ENCODE peak calls at places on chromosomes 3 and 15, in eight cellular contexts. Q, C, G, K, N, E, H and U are unnamed samples.

GRCh38 chr3:126350502-126351085 is 6.6 kb downstream of the KLF15 start:
- DNase-seq in K (no peak), E (no peak), Q (no peak), N (no peak), C (no peak), H (no peak), G (no peak), U (no peak)

GRCh38 chr3:130522399-130522798 is 5.4 kb downstream of the COL6A6 start:
- DNase-seq in K (no peak), E (no peak), H (no peak), G (no peak), Q (no peak), N (no peak), C (no peak), U (no peak)

GRCh38 chr3:51734572-51734907 is 27.7 kb downstream of the GRM2 start:
- DNase-seq in G (no peak), N (no peak), H (no peak), Q (no peak), K (no peak), C (no peak), E (no peak), U (no peak)

GRCh38 chr3:38343797-38344594 is 2.6 kb upstream of the XYLB start:
- DNase-seq in C (no peak), H (no peak), K (no peak), E (peak), G (no peak), Q (no peak), N (no peak), U (no peak)

GRCh38 chr3:54882114-54882833 is 45.6 kb downstream of the LRTM1 start:
- DNase-seq in H (no peak), K (peak), G (no peak), C (no peak), N (no peak), Q (no peak), E (no peak), U (no peak)

GRCh38 chr15:73397461-73397860 is 28.7 kb upstream of the HCN4 start:
- DNase-seq in H (no peak), G (no peak), N (no peak), E (no peak), K (no peak), C (no peak), Q (no peak), U (no peak)

GRCh38 chr3:116561529-116561928 is 116.2 kb upstream of the LSAMP start:
- DNase-seq in C (no peak), N (no peak), E (no peak), Q (no peak), G (no peak), K (no peak), H (no peak), U (no peak)

GRCh38 chr15:38190501-38190900 is 62.1 kb upstream of the SPRED1 start:
- DNase-seq in Q (no peak), E (no peak), H (peak), C (no peak), N (no peak), G (no peak), K (no peak), U (no peak)

GRCh38 chr15:69414702-69415161 is 583 bp downstream of the KIF23 start:
- DNase-seq in C (peak), E (peak), G (peak), H (peak), Q (no peak), N (no peak), K (peak), U (peak)

GRCh38 chr3:142953443-142953842 is 10.0 kb downstream of the PAQR9 start:
- DNase-seq in H (no peak), E (no peak), N (no peak), K (no peak), G (no peak), Q (no peak), C (no peak), U (no peak)

GRCh38 chr15:23687143-23687470 is at the start of gene NDN:
- DNase-seq in C (peak), N (no peak), Q (no peak), E (peak), H (no peak), K (peak), G (no peak), U (peak)

GRCh38 chr3:170499562-170500156 is 81.0 kb downstream of the CLDN11 start:
- DNase-seq in C (peak), Q (no peak), E (peak), H (peak), K (peak), N (no peak), G (no peak), U (peak)

GRCh38 chr15:58724471-58724870 is 25.0 kb downstream of the ADAM10 start:
- DNase-seq in H (no peak), Q (no peak), E (no peak), G (no peak), N (no peak), K (peak), C (no peak), U (no peak)

GRCh38 chr3:134299185-134299887 is 48.7 kb upstream of the RYK start:
- DNase-seq in N (no peak), E (no peak), Q (no peak), H (peak), G (no peak), C (no peak), K (peak), U (peak)

GRCh38 chr3:86830566-86830965 is 160.4 kb downstream of the VGLL3 start:
- DNase-seq in C (no peak), E (no peak), G (no peak), H (no peak), N (no peak), K (peak), Q (no peak), U (no peak)

GRCh38 chr3:17030438-17030837 is 145.7 kb downstream of the PLCL2 start:
- DNase-seq in K (no peak), C (no peak), G (no peak), H (no peak), N (no peak), Q (no peak), E (no peak), U (no peak)

GRCh38 chr3:62587169-62587568 is 213.8 kb upstream of the FEZF2 start:
- DNase-seq in E (no peak), N (no peak), Q (no peak), C (no peak), G (no peak), K (no peak), H (no peak), U (peak)

GRCh38 chr3:127817331-127817821 is 4.9 kb downstream of the MGLL start:
- DNase-seq in Q (no peak), C (peak), N (no peak), H (no peak), E (no peak), K (peak), G (no peak), U (no peak)

GRCh38 chr3:184602406-184603155 is 41.0 kb downstream of the EPHB3 start:
- DNase-seq in H (peak), K (peak), G (no peak), N (no peak), E (peak), C (no peak), Q (no peak), U (no peak)

GRCh38 chr15:39584662-39585393 is 3.9 kb downstream of the THBS1 start:
- DNase-seq in K (no peak), Q (no peak), E (no peak), H (no peak), C (no peak), N (no peak), G (no peak), U (peak)

GRCh38 chr3:130276203-130276803 is 69.2 kb upstream of the COL6A5 start:
- DNase-seq in N (no peak), G (peak), Q (peak), E (peak), C (peak), H (peak), K (peak), U (peak)

GRCh38 chr3:186882125-186882524 is 39.6 kb downstream of the ADIPOQ start:
- DNase-seq in K (no peak), E (no peak), C (no peak), H (no peak), G (no peak), Q (no peak), N (no peak), U (no peak)

GRCh38 chr3:188153498-188153948 is 434 bp upstream of the LPP start:
- DNase-seq in E (peak), Q (no peak), C (peak), N (peak), H (peak), G (peak), K (peak), U (peak)

GRCh38 chr3:68996356-68996995 is 17.0 kb downstream of the EOGT start:
- DNase-seq in G (no peak), C (no peak), H (no peak), E (no peak), Q (no peak), N (no peak), K (peak), U (no peak)

GRCh38 chr15:55915876-55916567 is 77.4 kb downstream of the NEDD4 start:
- DNase-seq in E (no peak), G (no peak), H (no peak), Q (no peak), K (peak), N (no peak), C (no peak), U (no peak)